ENCODE peak calls at places on chromosomes 2 and 18, in nine cellular contexts. X is A549, T is body of pancreas, L is H54, M is breast epithelium, O is IMR-90, D is adrenal gland, S is spleen, W is ovary. B is an unnamed sample.

GRCh38 chr2:69083126-69083733 is 70.3 kb downstream of the ANTXR1 start:
- DNase-seq in X (peak), T (peak), L (no peak), M (no peak), O (peak), D (peak), S (no peak), W (no peak), B (no peak)

GRCh38 chr2:181231151-181231550 is 226.0 kb upstream of the ITGA4 start:
- DNase-seq in X (no peak), T (no peak), L (no peak), M (no peak), O (no peak), D (no peak), S (no peak), W (no peak), B (no peak)

GRCh38 chr2:70684846-70685622 is 83.0 kb downstream of the ADD2 start:
- DNase-seq in X (no peak), T (no peak), L (no peak), M (no peak), O (no peak), D (no peak), S (no peak), W (no peak), B (no peak)

GRCh38 chr18:40413160-40413559 is 1541.9 kb upstream of the PIK3C3 start:
- DNase-seq in X (no peak), T (no peak), L (no peak), M (no peak), O (peak), D (no peak), S (no peak), W (no peak), B (no peak)

GRCh38 chr2:9964334-9964980 is 13.0 kb downstream of the GRHL1 start:
- DNase-seq in X (no peak), T (no peak), L (no peak), M (no peak), O (no peak), D (no peak), S (no peak), W (no peak), B (no peak)

GRCh38 chr2:68225119-68225632 is 27.2 kb downstream of the PPP3R1 start:
- DNase-seq in X (peak), T (peak), L (no peak), M (no peak), O (peak), D (peak), S (no peak), W (no peak), B (no peak)

GRCh38 chr2:146666336-146666735 is 1178.5 kb upstream of the ACVR2A start:
- DNase-seq in X (no peak), T (no peak), L (no peak), M (no peak), O (peak), D (no peak), S (no peak), W (no peak), B (no peak)

GRCh38 chr18:28736951-28737350 is 560.0 kb upstream of the CDH2 start:
- DNase-seq in X (no peak), T (no peak), L (no peak), M (no peak), O (peak), D (no peak), S (no peak), W (no peak), B (no peak)

GRCh38 chr2:162890690-162891311 is 52.2 kb upstream of the KCNH7 start:
- DNase-seq in X (peak), T (peak), L (peak), M (no peak), O (peak), D (peak), S (no peak), W (no peak), B (no peak)

GRCh38 chr2:129771606-129772598 is 207.6 kb upstream of the RAB6C start:
- DNase-seq in X (no peak), T (no peak), L (no peak), M (peak), O (no peak), D (no peak), S (no peak), W (no peak), B (no peak)

GRCh38 chr2:152054593-152054992 is 44.3 kb downstream of the CACNB4 start:
- DNase-seq in X (no peak), T (no peak), L (no peak), M (no peak), O (peak), D (no peak), S (no peak), W (no peak), B (no peak)

GRCh38 chr18:40012931-40013609 is 1942.0 kb upstream of the PIK3C3 start:
- DNase-seq in X (no peak), T (no peak), L (no peak), M (no peak), O (no peak), D (no peak), S (no peak), W (no peak), B (no peak)

GRCh38 chr2:211867845-211868361 is 670.7 kb downstream of the ERBB4 start:
- DNase-seq in X (no peak), T (no peak), L (no peak), M (no peak), O (peak), D (no peak), S (no peak), W (no peak), B (no peak)

GRCh38 chr2:152175012-152175367 is 573 bp downstream of the STAM2 start:
- DNase-seq in X (no peak), T (no peak), L (no peak), M (no peak), O (no peak), D (no peak), S (no peak), W (no peak), B (no peak)

GRCh38 chr2:97740590-97741182 is 27.3 kb downstream of the ZAP70 start:
- DNase-seq in X (peak), T (peak), L (peak), M (no peak), O (peak), D (peak), S (peak), W (no peak), B (no peak)

GRCh38 chr2:47196499-47196898 is 41.4 kb upstream of the STPG4 start:
- DNase-seq in X (no peak), T (no peak), L (no peak), M (no peak), O (no peak), D (no peak), S (no peak), W (no peak), B (no peak)

GRCh38 chr18:3452750-3453539 is 3.0 kb downstream of the TGIF1 start:
- DNase-seq in X (no peak), T (no peak), L (no peak), M (no peak), O (peak), D (no peak), S (no peak), W (peak), B (no peak)

GRCh38 chr2:179818546-179818945 is 42.9 kb downstream of the ZNF385B start:
- DNase-seq in X (no peak), T (no peak), L (peak), M (no peak), O (no peak), D (peak), S (no peak), W (no peak), B (no peak)

GRCh38 chr18:62982600-62983251 is 267.4 kb downstream of the PHLPP1 start:
- DNase-seq in X (peak), T (peak), L (no peak), M (no peak), O (peak), D (peak), S (peak), W (peak), B (no peak)

GRCh38 chr2:8146329-8147048 is 535.4 kb upstream of the ID2 start:
- DNase-seq in X (no peak), T (peak), L (no peak), M (no peak), O (no peak), D (no peak), S (no peak), W (no peak), B (no peak)

GRCh38 chr18:50721006-50721405 is 98.8 kb downstream of the MRO start:
- DNase-seq in X (no peak), T (no peak), L (no peak), M (no peak), O (no peak), D (no peak), S (no peak), W (no peak), B (no peak)

GRCh38 chr2:161358838-161359237 is 50.6 kb downstream of the PSMD14 start:
- DNase-seq in X (no peak), T (no peak), L (no peak), M (no peak), O (no peak), D (no peak), S (no peak), W (no peak), B (no peak)

GRCh38 chr2:106332054-106332453 is 136.2 kb downstream of the RGPD3 start:
- DNase-seq in X (no peak), T (no peak), L (no peak), M (no peak), O (no peak), D (no peak), S (no peak), W (no peak), B (no peak)

GRCh38 chr18:44912740-44913478 is 232.2 kb downstream of the SETBP1 start:
- DNase-seq in X (no peak), T (no peak), L (no peak), M (no peak), O (no peak), D (no peak), S (no peak), W (no peak), B (no peak)

GRCh38 chr2:1495676-1496393 is 82.6 kb downstream of the TPO start:
- DNase-seq in X (no peak), T (no peak), L (no peak), M (peak), O (no peak), D (no peak), S (peak), W (no peak), B (no peak)

GRCh38 chr2:201363857-201364560 is 6.9 kb upstream of the FLACC1 start:
- DNase-seq in X (peak), T (peak), L (no peak), M (no peak), O (peak), D (no peak), S (no peak), W (no peak), B (no peak)

GRCh38 chr2:152440460-152440859 is 105.5 kb downstream of the FMNL2 start:
- DNase-seq in X (no peak), T (no peak), L (no peak), M (no peak), O (no peak), D (no peak), S (no peak), W (no peak), B (no peak)

GRCh38 chr2:190847504-190848201 is 33.0 kb upstream of the GLS start:
- DNase-seq in X (no peak), T (no peak), L (no peak), M (no peak), O (peak), D (peak), S (no peak), W (no peak), B (no peak)

GRCh38 chr2:111148925-111149324 is 28.2 kb downstream of the BCL2L11 start:
- DNase-seq in X (no peak), T (no peak), L (no peak), M (no peak), O (no peak), D (no peak), S (no peak), W (no peak), B (no peak)

GRCh38 chr2:227237786-227238185 is 73.4 kb downstream of the COL4A3 start:
- DNase-seq in X (no peak), T (no peak), L (no peak), M (no peak), O (no peak), D (no peak), S (no peak), W (no peak), B (no peak)

GRCh38 chr2:10971855-10972348 is 60.2 kb downstream of the KCNF1 start:
- DNase-seq in X (no peak), T (no peak), L (no peak), M (no peak), O (no peak), D (no peak), S (peak), W (no peak), B (no peak)

DNA sequence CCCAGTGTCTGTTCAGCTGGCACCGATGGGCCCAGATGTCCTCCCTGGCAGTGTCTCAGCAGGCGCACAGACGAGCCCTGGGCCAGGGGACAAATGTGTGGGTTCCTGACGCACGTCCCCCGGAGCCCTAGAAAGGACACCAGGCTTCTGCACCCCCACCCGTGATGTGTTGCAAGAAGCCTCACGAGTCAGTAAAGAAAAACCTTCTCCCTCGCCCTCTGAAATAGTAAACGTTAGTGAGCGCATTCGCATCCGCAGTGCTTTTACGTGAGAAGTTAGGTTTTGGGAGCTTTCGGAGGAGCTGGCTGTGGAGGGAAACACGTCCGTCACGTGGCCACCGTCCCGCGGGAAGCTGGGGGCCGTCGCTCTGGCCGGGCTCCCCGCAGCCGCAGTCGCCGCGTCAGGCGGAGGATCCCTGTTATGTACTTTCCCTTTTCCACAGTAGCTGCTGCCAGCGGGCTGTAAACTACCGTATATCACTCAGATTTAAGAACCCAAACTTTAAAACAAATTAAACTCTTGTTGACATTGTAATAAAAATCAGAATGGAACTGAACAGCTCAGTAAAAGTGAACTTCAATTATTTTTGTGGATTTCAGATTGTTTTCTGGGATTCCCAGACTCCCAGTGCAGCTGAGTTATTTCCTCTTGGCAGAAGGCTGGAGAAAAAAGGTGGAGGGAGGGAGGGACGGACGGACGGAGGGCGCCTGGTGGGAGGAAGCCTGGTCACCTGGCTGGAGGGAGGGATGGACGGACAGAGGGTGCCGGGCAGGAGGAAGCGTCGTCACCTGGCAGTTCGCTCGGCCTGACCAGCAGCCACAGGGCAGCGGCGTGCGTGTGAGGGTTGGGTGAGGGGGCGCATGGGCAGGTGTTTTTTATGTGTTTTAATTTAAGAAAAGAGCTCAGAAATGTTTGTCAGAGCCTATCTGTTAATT is 112.1 kb downstream of the NFATC1 start:
- DNase-seq in X (no peak), T (peak), L (no peak), M (peak), O (peak), D (peak), S (peak), W (peak), B (no peak)
- TF ChIP-seq POLR2A in X (no peak), T (peak), L (no peak), M (no peak), O (no peak), D (no peak), S (no peak), W (no peak), B (no peak)

DNA sequence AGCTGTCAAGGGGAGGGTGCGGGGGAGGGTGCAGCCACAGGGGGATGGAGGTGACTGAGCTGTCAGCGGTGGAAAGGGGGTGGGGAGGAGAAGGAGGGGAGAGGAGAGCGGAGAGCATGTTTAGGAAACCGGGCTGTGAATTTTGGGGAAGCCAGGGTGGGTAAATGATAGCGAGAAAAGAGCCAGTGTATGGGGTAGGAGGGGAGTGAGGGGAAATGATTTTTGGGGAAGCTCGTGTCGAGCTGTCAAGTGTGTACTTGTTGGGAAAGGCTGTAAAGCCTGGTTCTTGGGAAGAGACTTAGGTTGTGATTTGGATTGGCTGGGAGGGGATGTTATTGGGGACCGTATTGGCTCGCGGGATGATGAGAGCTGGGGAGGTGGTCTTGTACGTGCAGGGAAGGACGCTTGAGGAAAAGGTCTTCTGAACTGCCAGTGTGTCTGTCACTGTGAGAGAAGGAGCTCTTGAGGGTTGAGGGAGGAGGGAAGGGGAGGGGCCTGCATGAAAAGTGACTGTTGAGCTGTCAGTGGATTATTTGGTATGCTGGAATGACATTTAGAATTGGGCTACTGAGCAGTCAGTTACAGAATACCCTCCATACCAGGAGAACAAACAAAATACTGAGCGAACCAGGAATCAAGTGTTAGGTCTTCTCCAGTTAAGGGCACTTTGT is 1.0 kb downstream of the UBR3 start:
- DNase-seq in X (no peak), T (peak), L (peak), M (no peak), O (peak), D (peak), S (no peak), W (no peak), B (no peak)
- TF ChIP-seq POLR2A in X (no peak), T (no peak), L (no peak), M (no peak), O (no peak), D (no peak), S (no peak), W (no peak), B (no peak)

GRCh38 chr2:241517297-241517696 is 8.9 kb upstream of the STK25 start:
- DNase-seq in X (no peak), T (no peak), L (no peak), M (no peak), O (no peak), D (no peak), S (no peak), W (no peak), B (no peak)
- TF ChIP-seq POLR2A in X (no peak), T (no peak), L (no peak), M (no peak), O (no peak), D (no peak), S (no peak), W (no peak), B (no peak)

GRCh38 chr2:85578243-85579180 is 1.1 kb downstream of the VAMP8 start:
- DNase-seq in X (no peak), T (peak), L (no peak), M (no peak), O (no peak), D (peak), S (peak), W (no peak), B (no peak)
- TF ChIP-seq POLR2A in X (no peak), T (no peak), L (no peak), M (no peak), O (no peak), D (no peak), S (no peak), W (no peak), B (no peak)

GRCh38 chr2:134842930-134843490 is 4.6 kb downstream of the ACMSD start:
- DNase-seq in X (no peak), T (no peak), L (no peak), M (no peak), O (no peak), D (no peak), S (no peak), W (no peak), B (no peak)

GRCh38 chr2:134836986-134837385 is 1.4 kb upstream of the ACMSD start:
- DNase-seq in X (no peak), T (no peak), L (peak), M (no peak), O (peak), D (no peak), S (no peak), W (no peak), B (no peak)

GRCh38 chr2:134839649-134840048 is 1.2 kb downstream of the ACMSD start:
- DNase-seq in X (no peak), T (no peak), L (no peak), M (no peak), O (no peak), D (no peak), S (no peak), W (no peak), B (no peak)

GRCh38 chr2:134835471-134835870 is 2.9 kb upstream of the ACMSD start:
- DNase-seq in X (no peak), T (no peak), L (no peak), M (no peak), O (no peak), D (no peak), S (no peak), W (no peak), B (no peak)

GRCh38 chr2:134838143-134838620 is at the start of gene ACMSD:
- DNase-seq in X (no peak), T (no peak), L (no peak), M (no peak), O (no peak), D (no peak), S (no peak), W (no peak), B (no peak)
- TF ChIP-seq POLR2A in X (no peak), T (no peak), L (no peak), M (no peak), O (no peak), D (no peak), S (no peak), W (no peak), B (no peak)

GRCh38 chr18:10949655-10950054 is 199.7 kb downstream of the PIEZO2 start:
- DNase-seq in X (no peak), T (no peak), L (no peak), M (no peak), O (peak), D (no peak), S (no peak), W (no peak), B (no peak)

GRCh38 chr18:10950080-10950875 is 199.1 kb downstream of the PIEZO2 start:
- DNase-seq in X (no peak), T (no peak), L (no peak), M (no peak), O (no peak), D (no peak), S (no peak), W (no peak), B (no peak)

GRCh38 chr18:10953672-10954071 is 195.7 kb downstream of the PIEZO2 start:
- DNase-seq in X (no peak), T (no peak), L (no peak), M (no peak), O (no peak), D (no peak), S (no peak), W (no peak), B (no peak)

GRCh38 chr18:10951631-10952544 is 197.5 kb downstream of the PIEZO2 start:
- DNase-seq in X (no peak), T (no peak), L (no peak), M (no peak), O (no peak), D (no peak), S (no peak), W (no peak), B (no peak)

GRCh38 chr18:10950876-10951630 is 198.3 kb downstream of the PIEZO2 start:
- DNase-seq in X (no peak), T (peak), L (no peak), M (no peak), O (no peak), D (no peak), S (no peak), W (no peak), B (no peak)
- TF ChIP-seq POLR2A in X (no peak), T (peak), L (no peak), M (no peak), O (no peak), D (no peak), S (no peak), W (no peak), B (no peak)